ENCODE peak calls at places on chromosomes 4 and X, in four cellular contexts. One of them, this sample, is unnamed.

GRCh38 chr4:151098191-151098590 is 1.2 kb upstream of the RPS3A start:
- DNase-seq in HepG2: no peak
- DNase-seq in K562: no peak
- DNase-seq in HCT116: no peak
- DNase-seq in this sample: no peak

GRCh38 chr4:125187221-125187620 is 127.5 kb upstream of the FAT4 start:
- DNase-seq in HepG2: no peak
- DNase-seq in K562: no peak
- DNase-seq in HCT116: no peak
- DNase-seq in this sample: no peak

GRCh38 chr4:865121-865465 is 39.2 kb upstream of the CPLX1 start:
- DNase-seq in HCT116: no peak
- DNase-seq in HepG2: no peak
- DNase-seq in K562: no peak
- DNase-seq in this sample: no peak

GRCh38 chrX:51571821-51572220 is 46.9 kb downstream of the CENPVL3 start:
- DNase-seq in HepG2: no peak
- DNase-seq in K562: no peak
- DNase-seq in HCT116: no peak
- DNase-seq in this sample: no peak

GRCh38 chrX:131675596-131676194 is 131.8 kb downstream of the OR13H1 start:
- DNase-seq in HCT116: peak
- DNase-seq in HepG2: peak
- DNase-seq in K562: peak
- DNase-seq in this sample: peak

GRCh38 chr4:32778938-32779337 is 2058.8 kb downstream of the PCDH7 start:
- DNase-seq in K562: no peak
- DNase-seq in HepG2: no peak
- DNase-seq in HCT116: no peak
- DNase-seq in this sample: no peak

GRCh38 chr4:150906987-150907633 is 108.0 kb downstream of the LRBA start:
- DNase-seq in HCT116: no peak
- DNase-seq in K562: no peak
- DNase-seq in HepG2: no peak
- DNase-seq in this sample: no peak

GRCh38 chr4:28313729-28314713 is 1453.4 kb downstream of the STIM2 start:
- DNase-seq in HCT116: no peak
- DNase-seq in K562: no peak
- DNase-seq in HepG2: no peak
- DNase-seq in this sample: no peak

GRCh38 chr4:163048447-163048846 is 118.2 kb downstream of the NAF1 start:
- DNase-seq in K562: peak
- DNase-seq in HCT116: peak
- DNase-seq in HepG2: peak
- DNase-seq in this sample: no peak

GRCh38 chrX:134377537-134377936 is 82.4 kb upstream of the HPRT1 start:
- DNase-seq in K562: no peak
- DNase-seq in HepG2: peak
- DNase-seq in HCT116: no peak
- DNase-seq in this sample: no peak

GRCh38 chrX:13955975-13956374 is 73.7 kb downstream of the GEMIN8 start:
- DNase-seq in HCT116: no peak
- DNase-seq in HepG2: no peak
- DNase-seq in K562: no peak
- DNase-seq in this sample: no peak

GRCh38 chr4:15043226-15043625 is 40.9 kb downstream of the CPEB2 start:
- DNase-seq in HCT116: peak
- DNase-seq in HepG2: peak
- DNase-seq in K562: no peak
- DNase-seq in this sample: no peak

GRCh38 chrX:78548012-78548411 is 111.1 kb downstream of the RTL3 start:
- DNase-seq in HCT116: no peak
- DNase-seq in HepG2: no peak
- DNase-seq in K562: no peak
- DNase-seq in this sample: no peak

GRCh38 chrX:13151806-13152510 is 107.5 kb upstream of the FAM9C start:
- DNase-seq in K562: no peak
- DNase-seq in HCT116: no peak
- DNase-seq in HepG2: no peak
- DNase-seq in this sample: no peak

GRCh38 chr4:6906046-6906445 is 3.6 kb upstream of the TBC1D14 start:
- DNase-seq in HCT116: no peak
- DNase-seq in K562: no peak
- DNase-seq in HepG2: no peak
- DNase-seq in this sample: no peak

GRCh38 chrX:29487714-29488113 is 727.6 kb upstream of the MAGEB2 start:
- DNase-seq in K562: no peak
- DNase-seq in HCT116: no peak
- DNase-seq in HepG2: no peak
- DNase-seq in this sample: no peak

GRCh38 chr4:173777921-173778320 is 247.9 kb upstream of the HAND2 start:
- DNase-seq in HepG2: no peak
- DNase-seq in K562: no peak
- DNase-seq in HCT116: no peak
- DNase-seq in this sample: no peak

GRCh38 chrX:17242470-17242869 is 132.5 kb upstream of the NHS start:
- DNase-seq in HCT116: peak
- DNase-seq in HepG2: peak
- DNase-seq in K562: peak
- DNase-seq in this sample: peak

GRCh38 chr4:186725422-186726149 is 1.9 kb upstream of the FAT1 start:
- DNase-seq in K562: peak
- DNase-seq in HCT116: peak
- DNase-seq in HepG2: peak
- DNase-seq in this sample: peak

GRCh38 chr4:17577660-17578481 is 873 bp downstream of the LAP3 start:
- DNase-seq in HCT116: no peak
- DNase-seq in HepG2: no peak
- DNase-seq in K562: no peak
- DNase-seq in this sample: no peak

GRCh38 chr4:74608151-74608949 is 163.4 kb downstream of the AREG start:
- DNase-seq in HCT116: no peak
- DNase-seq in HepG2: no peak
- DNase-seq in K562: peak
- DNase-seq in this sample: no peak

GRCh38 chr4:84531689-84532088 is 32.6 kb upstream of the NKX6-1 start:
- DNase-seq in HepG2: no peak
- DNase-seq in HCT116: no peak
- DNase-seq in K562: no peak
- DNase-seq in this sample: no peak

GRCh38 chrX:18468599-18468998 is 43.2 kb downstream of the CDKL5 start:
- DNase-seq in HepG2: no peak
- DNase-seq in K562: no peak
- DNase-seq in HCT116: no peak
- DNase-seq in this sample: no peak

GRCh38 chr4:10554694-10555093 is 97.5 kb upstream of the ZNF518B start:
- DNase-seq in HepG2: peak
- DNase-seq in K562: peak
- DNase-seq in HCT116: peak
- DNase-seq in this sample: peak

GRCh38 chrX:39484669-39485068 is 613.1 kb downstream of the BCOR start:
- DNase-seq in HCT116: no peak
- DNase-seq in K562: no peak
- DNase-seq in HepG2: no peak
- DNase-seq in this sample: no peak

GRCh38 chr4:110480031-110480549 is 4.1 kb downstream of the ENPEP start:
- DNase-seq in HCT116: no peak
- DNase-seq in HepG2: no peak
- DNase-seq in K562: no peak
- DNase-seq in this sample: no peak

GRCh38 chr4:34181891-34182290 is 2062.4 kb downstream of the ARAP2 start:
- DNase-seq in HepG2: no peak
- DNase-seq in K562: no peak
- DNase-seq in HCT116: peak
- DNase-seq in this sample: no peak

GRCh38 chr4:34178476-34178875 is 2065.8 kb downstream of the ARAP2 start:
- DNase-seq in HepG2: no peak
- DNase-seq in K562: no peak
- DNase-seq in HCT116: no peak
- DNase-seq in this sample: no peak

GRCh38 chr4:34181311-34181808 is 2063.0 kb downstream of the ARAP2 start:
- DNase-seq in HCT116: peak
- DNase-seq in HepG2: no peak
- DNase-seq in K562: no peak
- DNase-seq in this sample: no peak

GRCh38 chr4:34183916-34184315 is 2060.4 kb downstream of the ARAP2 start:
- DNase-seq in HCT116: no peak
- DNase-seq in K562: no peak
- DNase-seq in HepG2: no peak
- DNase-seq in this sample: no peak

GRCh38 chr4:34182346-34182745 is 2062.0 kb downstream of the ARAP2 start:
- DNase-seq in HepG2: no peak
- DNase-seq in HCT116: no peak
- DNase-seq in K562: no peak
- DNase-seq in this sample: no peak
- H3K27ac ChIP-seq in HepG2: no peak
- H3K27ac ChIP-seq in HCT116: peak
- H3K27ac ChIP-seq in K562: no peak
- H3K27ac ChIP-seq in this sample: no peak

GRCh38 chrX:10725071-10725470 is 104.7 kb upstream of the MID1 start:
- DNase-seq in HCT116: no peak
- DNase-seq in K562: peak
- DNase-seq in HepG2: no peak
- DNase-seq in this sample: no peak
- TF ChIP-seq CTCF in HCT116: peak
- TF ChIP-seq CTCF in K562: peak
- TF ChIP-seq CTCF in HepG2: no peak
- TF ChIP-seq CTCF in this sample: peak

DNA sequence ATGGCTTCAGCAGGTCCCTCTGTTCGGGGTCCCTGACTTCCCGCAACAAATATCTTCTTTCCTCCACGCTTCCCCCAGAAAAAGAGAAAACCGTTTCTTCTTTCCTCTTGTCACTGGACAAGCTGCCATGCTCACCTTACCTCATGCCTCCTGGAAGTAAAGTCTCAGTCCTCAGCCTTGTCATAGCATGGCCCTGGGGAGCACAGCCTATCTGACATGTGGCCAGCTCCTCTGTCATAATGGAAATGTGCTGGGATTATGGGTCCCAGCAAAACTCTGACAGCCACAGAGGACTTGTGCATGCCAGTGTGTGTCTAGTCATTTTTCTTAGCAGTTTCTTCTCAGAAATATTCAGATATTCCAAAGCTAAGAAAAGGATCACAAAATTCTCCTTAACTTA is 122.4 kb downstream of the AASDH start:
- DNase-seq in K562: no peak
- DNase-seq in HepG2: no peak
- DNase-seq in HCT116: no peak
- DNase-seq in this sample: no peak
- TF ChIP-seq TCF7L2 in K562: no peak
- TF ChIP-seq TCF7L2 in HepG2: no peak
- TF ChIP-seq TCF7L2 in HCT116: no peak
- TF ChIP-seq TCF7L2 in this sample: no peak

GRCh38 chr4:122832732-122833131 is 6.1 kb downstream of the FGF2 start:
- DNase-seq in HepG2: no peak
- DNase-seq in K562: no peak
- DNase-seq in HCT116: no peak
- DNase-seq in this sample: no peak

GRCh38 chr4:122838034-122838433 is 11.4 kb downstream of the FGF2 start:
- DNase-seq in HepG2: no peak
- DNase-seq in K562: no peak
- DNase-seq in HCT116: no peak
- DNase-seq in this sample: no peak

GRCh38 chr4:122831515-122832196 is 5.0 kb downstream of the FGF2 start:
- DNase-seq in K562: no peak
- DNase-seq in HCT116: no peak
- DNase-seq in HepG2: no peak
- DNase-seq in this sample: no peak

GRCh38 chr4:122833999-122834398 is 7.4 kb downstream of the FGF2 start:
- DNase-seq in HepG2: no peak
- DNase-seq in K562: peak
- DNase-seq in HCT116: no peak
- DNase-seq in this sample: no peak

GRCh38 chr4:122836941-122837340 is 10.3 kb downstream of the FGF2 start:
- DNase-seq in HCT116: no peak
- DNase-seq in K562: no peak
- DNase-seq in HepG2: no peak
- DNase-seq in this sample: no peak
- H3K27ac ChIP-seq in HCT116: no peak
- H3K27ac ChIP-seq in K562: no peak
- H3K27ac ChIP-seq in HepG2: no peak
- H3K27ac ChIP-seq in this sample: no peak

GRCh38 chr4:25029479-25030282 is 1.1 kb downstream of the LGI2 start:
- DNase-seq in K562: no peak
- DNase-seq in HCT116: no peak
- DNase-seq in HepG2: no peak
- DNase-seq in this sample: no peak

GRCh38 chr4:25030283-25031076 is at the start of gene LGI2:
- DNase-seq in K562: peak
- DNase-seq in HepG2: no peak
- DNase-seq in HCT116: no peak
- DNase-seq in this sample: no peak

GRCh38 chr4:25031077-25031606 is 396 bp upstream of the LGI2 start:
- DNase-seq in HCT116: no peak
- DNase-seq in K562: no peak
- DNase-seq in HepG2: no peak
- DNase-seq in this sample: no peak

DNA sequence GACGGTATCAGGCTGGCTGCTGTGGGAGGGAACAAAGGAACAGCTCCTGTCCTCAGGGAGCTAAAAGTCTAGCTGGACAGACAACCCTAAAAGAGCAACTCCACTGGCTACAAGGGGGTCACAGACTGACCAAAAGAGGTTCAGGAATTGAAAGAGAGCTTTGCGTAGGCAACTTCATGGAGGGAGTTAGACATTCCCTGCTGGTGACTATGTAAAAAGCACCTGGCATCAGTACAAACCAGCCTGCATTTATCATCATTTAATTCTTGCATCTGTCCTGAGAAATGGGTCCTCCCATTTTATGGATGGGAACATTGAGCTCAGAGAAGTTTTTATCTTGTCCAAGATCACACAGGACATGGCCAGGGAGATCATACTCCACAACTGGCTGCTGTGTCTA is 1.4 kb upstream of the LGI2 start:
- DNase-seq in HCT116: no peak
- DNase-seq in HepG2: no peak
- DNase-seq in K562: no peak
- DNase-seq in this sample: no peak
- TF ChIP-seq CTCF in HCT116: no peak
- TF ChIP-seq CTCF in HepG2: no peak
- TF ChIP-seq CTCF in K562: no peak
- TF ChIP-seq CTCF in this sample: peak

GRCh38 chr4:81353861-81354260 is 117.8 kb downstream of the RASGEF1B start:
- DNase-seq in HCT116: no peak
- DNase-seq in K562: no peak
- DNase-seq in HepG2: no peak
- DNase-seq in this sample: no peak
- TF ChIP-seq TCF7L2 in HCT116: no peak
- TF ChIP-seq TCF7L2 in K562: no peak
- TF ChIP-seq TCF7L2 in HepG2: no peak
- TF ChIP-seq TCF7L2 in this sample: no peak

GRCh38 chr4:48669086-48669485 is 111.0 kb downstream of the FRYL start:
- DNase-seq in HepG2: no peak
- DNase-seq in K562: no peak
- DNase-seq in HCT116: no peak
- DNase-seq in this sample: no peak
- H3K27ac ChIP-seq in HepG2: no peak
- H3K27ac ChIP-seq in K562: no peak
- H3K27ac ChIP-seq in HCT116: no peak
- H3K27ac ChIP-seq in this sample: no peak